ENCODE peak calls at places on chromosomes 2 and 18, in nine cellular contexts. R is CD8-positive, alpha-beta T cell; M is psoas muscle; E is mammary epithelial cell; Y is BE2C; F is breast epithelium; J is body of pancreas; A is ovary; T is HCT116. B is an unnamed sample.

GRCh38 chr2:241898681-241899270 is 29.2 kb downstream of the RTP5 start:
- DNase-seq in R (no peak), M (no peak), E (no peak), Y (no peak), F (peak; percentile 35), J (peak; percentile 34), A (peak; percentile 72), T (no peak), B (no peak)

GRCh38 chr2:70985956-70986355 is 7.5 kb downstream of the ANKRD53 start:
- DNase-seq in R (no peak), M (no peak), E (no peak), Y (no peak), F (peak; percentile 40), J (no peak), A (no peak), T (no peak), B (no peak)

GRCh38 chr18:62128157-62128556 is 58.7 kb downstream of the PIGN start:
- DNase-seq in R (no peak), M (no peak), E (peak; percentile 42), Y (no peak), F (no peak), J (no peak), A (no peak), T (no peak), B (no peak)

GRCh38 chr18:75010260-75010659 is 198.7 kb downstream of the PTGR3 start:
- DNase-seq in R (no peak), M (no peak), E (no peak), Y (no peak), F (no peak), J (no peak), A (no peak), T (no peak), B (no peak)

GRCh38 chr18:76357174-76357573 is 137.9 kb downstream of the ZNF516 start:
- DNase-seq in R (no peak), M (no peak), E (no peak), Y (no peak), F (no peak), J (no peak), A (no peak), T (no peak), B (no peak)

GRCh38 chr2:133166024-133166423 is 402.2 kb downstream of the NCKAP5 start:
- DNase-seq in R (no peak), M (no peak), E (no peak), Y (no peak), F (no peak), J (no peak), A (no peak), T (no peak), B (no peak)

GRCh38 chr2:204871246-204871953 is 326.1 kb downstream of the PARD3B start:
- DNase-seq in R (no peak), M (no peak), E (peak; percentile 11), Y (no peak), F (no peak), J (no peak), A (no peak), T (no peak), B (no peak)

GRCh38 chr18:51194604-51195003 is 2.9 kb downstream of the MEX3C start:
- DNase-seq in R (no peak), M (no peak), E (peak; percentile 35), Y (no peak), F (no peak), J (no peak), A (no peak), T (no peak), B (no peak)

GRCh38 chr2:86633094-86633740 is 9.6 kb upstream of the RNF103 start:
- DNase-seq in R (no peak), M (no peak), E (no peak), Y (no peak), F (no peak), J (peak; percentile 53), A (no peak), T (no peak), B (no peak)

GRCh38 chr2:132252894-132253264 is 91.1 kb upstream of the ANKRD30BL start:
- DNase-seq in R (no peak), M (no peak), E (no peak), Y (no peak), F (no peak), J (no peak), A (no peak), T (no peak), B (no peak)

GRCh38 chr2:228318218-228318617 is 136.7 kb upstream of the SPHKAP start:
- DNase-seq in R (no peak), M (no peak), E (peak; percentile 20), Y (no peak), F (no peak), J (peak; percentile 63), A (no peak), T (peak; percentile 27), B (peak; percentile 1)

GRCh38 chr18:62880034-62880433 is 164.7 kb downstream of the PHLPP1 start:
- DNase-seq in R (no peak), M (no peak), E (no peak), Y (no peak), F (no peak), J (no peak), A (no peak), T (no peak), B (no peak)

GRCh38 chr18:40937386-40937785 is 1017.6 kb upstream of the PIK3C3 start:
- DNase-seq in R (no peak), M (no peak), E (no peak), Y (no peak), F (no peak), J (no peak), A (no peak), T (no peak), B (peak; percentile 9)

GRCh38 chr2:74524005-74524404 is 2.0 kb downstream of the DQX1 start:
- DNase-seq in R (no peak), M (no peak), E (no peak), Y (no peak), F (no peak), J (no peak), A (no peak), T (no peak), B (no peak)

GRCh38 chr18:79518028-79518682 is 122.4 kb downstream of the NFATC1 start:
- DNase-seq in R (peak; percentile 9), M (no peak), E (no peak), Y (no peak), F (peak; percentile 35), J (no peak), A (no peak), T (no peak), B (no peak)

GRCh38 chr2:44776924-44777480 is 164.5 kb upstream of the SIX3 start:
- DNase-seq in R (no peak), M (no peak), E (no peak), Y (no peak), F (no peak), J (no peak), A (no peak), T (no peak), B (no peak)

GRCh38 chr2:170710609-170710979 is 4.5 kb upstream of the SP5 start:
- DNase-seq in R (no peak), M (no peak), E (no peak), Y (no peak), F (no peak), J (no peak), A (no peak), T (no peak), B (no peak)
- H3K27me3 ChIP-seq in R (peaks cover 29% of the 10 kb centered on the region), M (peaks cover 21% of the 10 kb centered on the region), E (peaks cover 41% of the 10 kb centered on the region), Y (peaks cover 46% of the 10 kb centered on the region), F (no peaks in the 10 kb centered on the region), J (no peaks in the 10 kb centered on the region), A (no peaks in the 10 kb centered on the region), T (no peaks in the 10 kb centered on the region), B (peaks cover 92% of the 10 kb centered on the region)

DNA sequence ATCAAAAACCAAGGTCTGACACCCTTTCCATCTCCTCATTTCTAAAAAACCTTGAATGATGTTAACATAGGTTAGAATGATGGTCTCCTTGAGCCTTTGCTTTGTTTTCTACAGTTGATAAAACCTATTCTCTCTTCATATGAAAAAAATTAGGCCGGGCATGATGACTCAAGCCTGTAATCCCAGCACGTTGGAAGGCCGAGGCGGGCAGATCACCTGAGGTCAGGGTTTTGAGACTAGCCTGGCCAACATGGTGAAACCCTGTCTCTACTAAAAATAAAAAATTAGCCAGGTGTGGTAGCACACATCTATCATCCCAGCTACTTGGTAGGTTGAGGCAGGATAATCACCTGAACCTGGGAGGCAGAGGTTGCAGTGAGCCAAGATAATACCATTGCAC is 49.4 kb downstream of the CCDC88A start:
- DNase-seq in R (no peak), M (no peak), E (no peak), Y (no peak), F (no peak), J (no peak), A (no peak), T (no peak), B (no peak)
- H3K4me1 ChIP-seq in R (no peaks in the 10 kb centered on the region), M (no peaks in the 10 kb centered on the region), E (no peaks in the 10 kb centered on the region), Y (no peaks in the 10 kb centered on the region), F (no peaks in the 10 kb centered on the region), J (peaks cover 4% of the 10 kb centered on the region), A (no peaks in the 10 kb centered on the region), T (no peaks in the 10 kb centered on the region), B (no peaks in the 10 kb centered on the region)

DNA sequence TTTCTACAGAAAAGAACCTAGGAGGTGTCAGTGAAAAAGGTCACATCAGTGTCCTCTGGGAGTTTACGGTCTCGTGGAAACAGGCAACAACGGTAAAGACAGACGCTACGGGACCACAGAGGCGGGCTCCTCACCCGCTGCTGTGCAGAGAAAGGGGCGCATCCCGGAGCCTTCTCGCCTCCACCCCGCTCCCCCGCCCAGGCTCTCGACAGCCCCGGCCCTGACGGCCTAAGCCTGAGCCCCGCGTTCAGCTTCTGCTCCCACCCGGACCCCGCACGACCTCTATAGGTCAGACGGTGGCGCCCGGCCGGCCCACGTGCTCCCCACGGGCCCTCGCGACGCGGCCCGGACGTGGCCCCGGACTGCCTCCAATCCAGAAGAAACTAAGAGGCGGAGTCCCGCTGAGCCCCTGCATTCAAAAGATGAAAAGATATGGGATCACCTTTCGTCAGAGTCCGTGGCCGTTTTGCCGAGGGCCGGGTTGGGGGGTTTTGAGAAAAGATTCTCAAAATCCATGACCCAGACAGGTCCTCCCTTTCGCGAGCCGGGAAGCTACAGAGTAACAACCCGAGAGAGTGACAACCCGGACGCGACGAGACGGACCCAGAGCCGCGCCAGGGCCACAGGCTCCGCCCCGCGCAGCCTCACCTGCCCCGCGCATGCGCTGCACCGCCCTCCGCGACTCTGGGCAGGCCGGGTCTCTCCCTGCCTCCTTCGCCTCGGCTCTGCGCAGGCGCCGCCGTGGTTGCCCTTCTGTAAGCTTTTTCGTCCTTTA is at the start of gene ZC3H8:
- DNase-seq in R (peak; percentile 96), M (peak; percentile 95), E (peak; percentile 87), Y (peak; percentile 91), F (peak; percentile 94), J (peak; percentile 95), A (peak; percentile 92), T (peak; percentile 75), B (peak; percentile 78)
- TF ChIP-seq CTCF in R (no peak), M (no peak), E (no peak), Y (no peak), F (no peak), J (no peak), A (no peak), T (no peak), B (peak; percentile 11)

DNA sequence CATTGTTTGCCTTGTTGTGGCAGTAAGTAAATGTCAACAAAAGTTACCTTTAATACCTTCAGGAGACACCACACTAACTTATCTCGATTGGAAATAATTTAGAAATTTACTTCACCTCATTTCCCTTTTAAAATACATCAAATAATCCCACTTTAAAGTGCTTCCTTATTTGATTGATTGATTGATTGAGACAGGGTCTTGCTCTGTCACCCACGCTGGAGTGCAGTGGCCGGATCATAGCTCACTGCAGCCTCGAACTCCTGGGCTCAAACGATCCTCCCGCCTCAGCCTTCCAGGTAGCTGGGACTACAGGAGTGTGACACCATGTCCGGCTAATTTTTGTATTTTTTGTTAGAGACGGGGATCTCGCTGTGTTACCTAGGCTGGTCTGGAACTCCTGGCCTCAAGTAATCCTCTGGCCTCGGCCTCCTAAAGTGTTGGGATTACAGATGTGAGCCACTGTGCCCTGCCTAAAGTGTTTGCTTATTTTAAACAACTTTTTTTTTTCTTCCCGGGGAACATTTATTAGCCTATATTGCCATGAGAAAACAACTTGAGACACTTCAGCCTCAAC is 12.0 kb upstream of the PAX3 start:
- DNase-seq in R (no peak), M (no peak), E (no peak), Y (no peak), F (no peak), J (no peak), A (no peak), T (no peak), B (no peak)
- H3K27me3 ChIP-seq in R (peaks cover 43% of the 10 kb centered on the region), M (peaks cover 31% of the 10 kb centered on the region), E (peaks cover 72% of the 10 kb centered on the region), Y (peaks cover 87% of the 10 kb centered on the region), F (peaks cover 2% of the 10 kb centered on the region), J (peaks cover 7% of the 10 kb centered on the region), A (no peaks in the 10 kb centered on the region), T (peaks cover 42% of the 10 kb centered on the region), B (peaks cover 100% of the 10 kb centered on the region)